ENCODE peak calls at places on chromosome 12, in nine cellular contexts. Q, G, S, Z, F, Y, O, D and A are unnamed samples.

GRCh38 chr12:66279127-66279712 is 23.1 kb upstream of the HELB start:
- DNase-seq in F (no peak), Q (peak), G (no peak), D (peak), S (no peak), Y (peak), Z (peak), O (no peak), A (no peak)

GRCh38 chr12:56146492-56147460 is 5.6 kb upstream of the MYL6B start:
- DNase-seq in O (peak), Q (no peak), Z (no peak), D (peak), S (no peak), G (no peak), Y (peak), F (no peak), A (no peak)

GRCh38 chr12:4383304-4383865 is 3.9 kb upstream of the FGF23 start:
- DNase-seq in S (no peak), F (no peak), Z (no peak), O (no peak), Q (peak), Y (peak), D (no peak), G (no peak), A (no peak)

GRCh38 chr12:69821441-69822204 is 3.4 kb upstream of the MYRFL start:
- DNase-seq in S (no peak), O (no peak), Y (peak), Z (peak), F (no peak), Q (peak), G (no peak), D (no peak), A (no peak)

GRCh38 chr12:93122089-93122488 is 193.0 kb upstream of the EEA1 start:
- DNase-seq in O (no peak), D (no peak), G (no peak), Y (no peak), Q (peak), F (no peak), S (no peak), Z (peak), A (no peak)

GRCh38 chr12:57085999-57086950 is 2.6 kb upstream of the NAB2 start:
- DNase-seq in G (peak), Y (peak), Q (peak), O (peak), S (peak), Z (peak), D (peak), F (peak), A (peak)

GRCh38 chr12:19273482-19274330 is 144.2 kb downstream of the PLEKHA5 start:
- DNase-seq in O (peak), Q (peak), F (peak), Z (peak), G (peak), S (peak), D (peak), Y (peak), A (peak)

GRCh38 chr12:93518725-93519124 is 51.4 kb downstream of the MRPL42 start:
- DNase-seq in S (no peak), F (no peak), Z (peak), G (no peak), O (no peak), D (no peak), Y (peak), Q (peak), A (no peak)

GRCh38 chr12:71107976-71108749 is 49.6 kb downstream of the TSPAN8 start:
- DNase-seq in Y (no peak), F (no peak), O (peak), Q (no peak), S (no peak), D (no peak), Z (no peak), G (no peak), A (no peak)

GRCh38 chr12:112148031-112148513 is 22.7 kb downstream of the TRAFD1 start:
- DNase-seq in G (no peak), O (no peak), Y (no peak), Q (peak), S (no peak), Z (peak), F (no peak), D (no peak), A (no peak)

GRCh38 chr12:92582888-92583287 is 119.9 kb upstream of the PLEKHG7 start:
- DNase-seq in G (no peak), F (no peak), Q (no peak), Z (no peak), O (no peak), D (no peak), Y (no peak), S (no peak), A (no peak)

GRCh38 chr12:126434412-126434811 is 1369.2 kb downstream of the AACS start:
- DNase-seq in Q (no peak), O (no peak), Z (no peak), G (no peak), S (no peak), D (no peak), Y (no peak), F (no peak), A (no peak)

GRCh38 chr12:26123482-26123980 is 1.3 kb downstream of the BHLHE41 start:
- DNase-seq in S (no peak), Z (peak), F (no peak), D (no peak), Y (no peak), Q (no peak), G (no peak), O (no peak), A (no peak)

GRCh38 chr12:61993734-61994345 is 266.4 kb upstream of the USP15 start:
- DNase-seq in F (no peak), Z (peak), Q (peak), S (no peak), G (no peak), Y (peak), O (no peak), D (no peak), A (no peak)

GRCh38 chr12:26017484-26018211 is 59.2 kb downstream of the RASSF8 start:
- DNase-seq in Z (peak), D (peak), F (no peak), G (no peak), Y (peak), O (no peak), Q (peak), S (peak), A (no peak)

GRCh38 chr12:108792361-108793292 is 61.3 kb upstream of the CORO1C start:
- DNase-seq in Z (no peak), Y (no peak), S (peak), F (no peak), G (no peak), D (no peak), Q (no peak), O (no peak), A (no peak)

GRCh38 chr12:113555226-113555625 is 83.6 kb upstream of the LHX5 start:
- DNase-seq in D (no peak), G (no peak), Y (no peak), S (no peak), Q (no peak), O (no peak), Z (peak), F (no peak), A (no peak)

GRCh38 chr12:80233926-80234325 is 134.6 kb downstream of the OTOGL start:
- DNase-seq in Z (no peak), G (no peak), Q (no peak), O (no peak), Y (no peak), F (no peak), S (no peak), D (no peak), A (no peak)

GRCh38 chr12:112537710-112538396 is 119.1 kb downstream of the PTPN11 start:
- DNase-seq in O (no peak), Q (peak), G (no peak), F (no peak), Y (peak), Z (peak), D (no peak), S (no peak), A (no peak)

GRCh38 chr12:130611026-130611905 is 104.8 kb downstream of the RIMBP2 start:
- DNase-seq in Q (no peak), S (peak), G (no peak), Z (no peak), D (no peak), O (no peak), F (no peak), Y (no peak), A (peak)

GRCh38 chr12:34219046-34219770 is 196.9 kb downstream of the ALG10 start:
- DNase-seq in Q (no peak), G (no peak), O (no peak), Z (peak), D (peak), Y (no peak), S (no peak), F (no peak), A (peak)

GRCh38 chr12:48192861-48193260 is 9.4 kb downstream of the CCDC184 start:
- DNase-seq in Y (no peak), Z (no peak), S (no peak), Q (no peak), O (no peak), F (no peak), D (no peak), G (no peak), A (no peak)

GRCh38 chr12:67667276-67668073 is 18.9 kb downstream of the DYRK2 start:
- DNase-seq in D (peak), Q (no peak), O (peak), Z (no peak), F (peak), S (peak), G (peak), Y (no peak), A (peak)

GRCh38 chr12:62660763-62661162 is 194.1 kb downstream of the MON2 start:
- DNase-seq in Q (peak), F (no peak), G (no peak), O (no peak), D (no peak), Z (peak), S (no peak), Y (no peak), A (peak)

GRCh38 chr12:114186241-114187002 is 219.5 kb downstream of the TBX5 start:
- DNase-seq in F (no peak), Z (no peak), O (no peak), G (no peak), Q (no peak), S (no peak), D (no peak), Y (no peak), A (peak)

GRCh38 chr12:129659927-129660326 is 243.9 kb downstream of the TMEM132D start:
- DNase-seq in Z (no peak), O (no peak), Y (no peak), S (no peak), Q (no peak), G (peak), D (no peak), F (no peak), A (no peak)

GRCh38 chr12:54383041-54383609 is 1.4 kb downstream of the ZNF385A start:
- DNase-seq in Y (peak), G (no peak), Z (peak), F (no peak), O (no peak), D (no peak), Q (peak), S (no peak), A (no peak)

GRCh38 chr12:58296818-58297217 is 355.5 kb downstream of the ATP23 start:
- DNase-seq in O (no peak), F (no peak), G (no peak), Y (no peak), Q (no peak), Z (no peak), S (no peak), D (no peak), A (no peak)

GRCh38 chr12:34253674-34254073 is 231.4 kb downstream of the ALG10 start:
- DNase-seq in O (no peak), F (no peak), D (no peak), Q (no peak), S (no peak), G (no peak), Z (no peak), Y (no peak), A (no peak)

GRCh38 chr12:95820096-95820703 is 29.6 kb upstream of the NTN4 start:
- DNase-seq in Z (peak), F (no peak), D (peak), S (no peak), Y (peak), Q (peak), O (no peak), G (peak), A (no peak)

GRCh38 chr12:8493084-8493483 is 20.2 kb upstream of the CLEC4D start:
- DNase-seq in D (no peak), Y (peak), S (no peak), Z (no peak), O (no peak), G (no peak), Q (no peak), F (no peak), A (no peak)

GRCh38 chr12:41699658-41700057 is 445.0 kb downstream of the GXYLT1 start:
- DNase-seq in Y (no peak), G (no peak), O (no peak), Z (no peak), F (no peak), Q (no peak), D (no peak), S (no peak), A (no peak)

DNA sequence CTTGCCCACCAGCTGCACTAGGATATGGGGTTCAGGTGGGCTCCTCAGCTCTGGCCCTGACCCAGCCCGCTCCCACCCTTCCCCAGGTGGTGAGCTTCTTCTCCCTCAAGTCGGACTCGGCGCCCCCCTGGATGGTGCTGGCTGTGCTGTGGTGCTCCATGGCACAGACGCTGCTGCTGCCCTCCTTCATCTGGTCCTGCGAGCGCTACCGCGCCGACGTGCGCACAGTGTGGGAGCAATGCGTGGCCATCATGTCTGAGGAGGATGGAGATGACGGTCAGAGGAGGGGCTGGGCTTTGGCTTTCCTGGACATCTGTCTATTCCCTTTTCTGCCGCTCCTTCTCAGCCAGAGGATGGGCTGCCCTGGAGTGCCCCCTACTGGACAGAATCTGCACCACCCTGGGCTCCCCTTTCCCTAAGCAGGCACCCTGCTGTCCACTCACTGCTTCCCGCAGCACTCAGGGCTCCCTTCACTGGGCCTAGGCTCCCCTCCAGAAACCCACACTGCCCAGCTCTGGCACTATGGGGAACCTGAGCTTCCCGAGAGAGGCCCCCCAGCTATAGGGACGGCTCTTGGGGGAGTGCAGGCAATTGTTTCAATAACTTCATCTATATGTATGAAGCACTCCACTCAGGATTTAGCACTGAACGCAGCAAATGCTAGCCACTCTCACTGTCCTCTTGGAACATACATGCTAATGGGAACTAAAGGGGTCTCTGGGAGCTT is 2.6 kb upstream of the P3H3 start:
- DNase-seq in D (peak), F (peak), Z (peak), O (peak), Y (peak), G (peak), Q (peak), S (peak), A (peak)
- H3K4me3 ChIP-seq in D (no peak), F (no peak), Z (peak), O (peak), Y (no peak), G (no peak), Q (no peak), S (no peak), A (no peak)

GRCh38 chr12:89709994-89710872 is 1.6 kb upstream of the ATP2B1 start:
- DNase-seq in O (peak), Z (peak), F (peak), Q (no peak), Y (no peak), G (peak), D (peak), S (peak), A (peak)
- TF ChIP-seq POLR2A in O (no peak), Z (no peak), F (no peak), Q (no peak), Y (no peak), G (no peak), D (no peak), S (no peak), A (no peak)

GRCh38 chr12:38906482-38907170 is 1.2 kb upstream of the CPNE8 start:
- DNase-seq in D (peak), F (peak), S (peak), Y (peak), O (peak), Q (peak), G (peak), Z (no peak), A (peak)

GRCh38 chr12:38907171-38907923 is 2.0 kb upstream of the CPNE8 start:
- DNase-seq in O (no peak), D (no peak), F (no peak), Q (no peak), Z (no peak), Y (no peak), S (no peak), G (no peak), A (no peak)

GRCh38 chr12:38904932-38905479 is 385 bp downstream of the CPNE8 start:
- DNase-seq in F (peak), Y (peak), G (peak), S (peak), Z (no peak), Q (peak), O (peak), D (peak), A (peak)

GRCh38 chr12:38905480-38906351 is at the start of gene CPNE8:
- DNase-seq in Y (peak), D (peak), G (peak), O (peak), Z (no peak), S (peak), Q (peak), F (peak), A (peak)

GRCh38 chr12:38903596-38903995 is 1.8 kb downstream of the CPNE8 start:
- DNase-seq in G (no peak), F (no peak), Q (no peak), S (no peak), Y (no peak), D (no peak), O (no peak), Z (no peak), A (no peak)
- H3K4me3 ChIP-seq in G (no peak), F (peak), Q (no peak), S (no peak), Y (no peak), D (no peak), O (no peak), Z (no peak), A (no peak)

GRCh38 chr12:75487310-75487709 is 6.8 kb downstream of the GLIPR1 start:
- DNase-seq in G (no peak), D (no peak), O (no peak), Z (no peak), S (no peak), F (no peak), Y (no peak), Q (no peak), A (no peak)
- TF ChIP-seq POLR2A in G (no peak), D (no peak), O (no peak), Z (no peak), S (no peak), F (no peak), Y (no peak), Q (no peak), A (no peak)

GRCh38 chr12:124861492-124861891 is 2.2 kb downstream of the SCARB1 start:
- DNase-seq in F (peak), D (no peak), Z (no peak), Y (no peak), G (peak), S (peak), O (peak), Q (peak), A (peak)
- H3K4me3 ChIP-seq in F (no peak), D (no peak), Z (no peak), Y (peak), G (no peak), S (no peak), O (no peak), Q (no peak), A (no peak)

GRCh38 chr12:49716546-49716945 is 9.3 kb upstream of the FMNL3 start:
- DNase-seq in Z (no peak), S (no peak), Y (no peak), G (no peak), Q (no peak), F (no peak), O (no peak), D (no peak), A (no peak)

DNA sequence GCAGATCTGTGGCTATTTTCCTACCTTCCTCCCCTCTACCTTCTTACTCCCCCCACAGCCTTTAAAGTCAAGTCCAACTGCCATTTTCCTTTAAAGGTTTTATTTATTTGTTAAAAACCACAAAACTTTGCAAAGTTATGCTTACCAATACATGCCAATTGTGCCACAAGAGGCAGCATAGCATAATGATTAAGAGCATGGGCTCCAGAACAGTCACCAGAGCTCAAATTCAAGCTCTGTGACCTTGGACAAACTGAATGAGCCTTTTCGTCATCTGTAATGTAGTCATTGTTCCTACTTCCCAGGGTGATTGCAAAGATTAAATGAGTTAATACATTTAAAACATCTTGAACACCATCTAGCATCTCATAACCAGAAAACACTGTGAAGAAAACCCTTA is 13.0 kb upstream of the FMNL3 start:
- DNase-seq in G (no peak), Z (no peak), O (no peak), Y (no peak), S (no peak), F (no peak), Q (no peak), D (no peak), A (no peak)
- TF ChIP-seq POLR2A in G (no peak), Z (no peak), O (no peak), Y (no peak), S (no peak), F (no peak), Q (no peak), D (no peak), A (no peak)

DNA sequence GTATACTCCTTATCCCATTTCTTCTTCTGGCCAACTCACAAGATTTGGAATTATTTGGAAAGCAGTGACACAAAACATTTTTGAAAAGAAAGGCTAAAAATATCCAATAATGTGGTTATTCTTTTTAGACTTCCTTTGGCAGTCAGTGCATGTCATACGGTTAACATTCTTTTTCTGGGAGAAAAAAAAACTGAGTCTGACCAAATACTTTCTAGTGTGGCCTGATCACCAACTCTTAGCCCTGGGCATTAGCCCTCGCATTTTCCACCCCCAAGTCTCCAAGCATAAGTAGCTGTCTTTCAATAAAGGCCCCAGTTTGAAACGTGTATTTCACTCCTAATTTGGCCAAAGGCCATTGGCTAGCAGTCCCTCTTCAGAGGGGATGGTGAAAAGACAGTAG is 5.9 kb downstream of the RASSF3 start:
- DNase-seq in G (no peak), S (no peak), Q (no peak), Y (no peak), F (no peak), O (no peak), Z (peak), D (no peak), A (no peak)
- H3K4me3 ChIP-seq in G (no peak), S (no peak), Q (no peak), Y (no peak), F (no peak), O (no peak), Z (no peak), D (no peak), A (no peak)

GRCh38 chr12:49366652-49367380 is 446 bp upstream of the SPATS2 start:
- DNase-seq in Q (peak), Y (peak), G (peak), S (peak), O (peak), Z (peak), D (peak), F (peak), A (peak)

GRCh38 chr12:49367381-49368239 is at the start of gene SPATS2:
- DNase-seq in S (peak), Z (no peak), O (peak), Y (no peak), D (peak), G (no peak), Q (peak), F (peak), A (peak)

GRCh38 chr12:49369723-49370145 is 2.5 kb downstream of the SPATS2 start:
- DNase-seq in S (no peak), D (peak), Q (peak), Z (peak), Y (peak), O (no peak), G (no peak), F (no peak), A (no peak)

GRCh38 chr12:49368240-49368600 is 958 bp downstream of the SPATS2 start:
- DNase-seq in F (no peak), Q (no peak), G (no peak), S (no peak), D (no peak), Y (no peak), O (no peak), Z (no peak), A (no peak)

GRCh38 chr12:49370539-49370938 is 3.3 kb downstream of the SPATS2 start:
- DNase-seq in Y (no peak), O (no peak), Z (no peak), S (no peak), D (no peak), G (no peak), F (no peak), Q (no peak), A (no peak)
- TF ChIP-seq POLR2A in Y (no peak), O (no peak), Z (no peak), S (no peak), D (no peak), G (no peak), F (no peak), Q (no peak), A (no peak)